ENCODE peak calls at places on chromosomes 2 and 18, in five cellular contexts. V is NCI-H1417, W is amygdala, Q is NB4, I is cortex of kidney. S is an unnamed sample.

GRCh38 chr2:241620419-241620769 is 16.6 kb downstream of the THAP4 start:
- DNase-seq in V (no peak), W (no peak), Q (peak; percentile 54), I (no peak), S (no peak)

GRCh38 chr18:79452190-79452990 is 56.7 kb downstream of the NFATC1 start:
- DNase-seq in V (no peak), W (no peak), Q (no peak), I (no peak), S (no peak)

GRCh38 chr2:86485103-86485502 is 43.9 kb downstream of the KDM3A start:
- DNase-seq in V (no peak), W (no peak), Q (no peak), I (no peak), S (no peak)

GRCh38 chr18:45611943-45612342 is 3.3 kb upstream of the SLC14A2 start:
- DNase-seq in V (no peak), W (no peak), Q (no peak), I (no peak), S (no peak)

GRCh38 chr2:112936927-112937232 is 25.9 kb downstream of the IL37 start:
- DNase-seq in V (no peak), W (no peak), Q (peak; percentile 33), I (no peak), S (no peak)

GRCh38 chr2:100844514-100844913 is 24.6 kb downstream of the NPAS2 start:
- DNase-seq in V (no peak), W (no peak), Q (no peak), I (no peak), S (no peak)

GRCh38 chr18:8654482-8655451 is 45.5 kb downstream of the RAB12 start:
- DNase-seq in V (peak; percentile 67), W (no peak), Q (peak; percentile 20), I (no peak), S (peak; percentile 53)

GRCh38 chr2:224022474-224022873 is 16.6 kb downstream of the SERPINE2 start:
- DNase-seq in V (no peak), W (no peak), Q (no peak), I (no peak), S (no peak)

GRCh38 chr2:163247151-163247872 is 408.7 kb upstream of the KCNH7 start:
- DNase-seq in V (peak; percentile 34), W (no peak), Q (no peak), I (no peak), S (no peak)

GRCh38 chr2:167100526-167100925 is 212.2 kb downstream of the XIRP2 start:
- DNase-seq in V (peak; percentile 0), W (no peak), Q (no peak), I (no peak), S (no peak)

GRCh38 chr2:63047534-63048281 is 2.9 kb upstream of the OTX1 start:
- DNase-seq in V (peak; percentile 76), W (no peak), Q (peak; percentile 51), I (no peak), S (no peak)

GRCh38 chr18:80147418-80148315 is 38.6 kb downstream of the ADNP2 start:
- DNase-seq in V (peak; percentile 97), W (peak; percentile 66), Q (peak; percentile 65), I (no peak), S (peak; percentile 86)

GRCh38 chr2:67446504-67446911 is 49.4 kb downstream of the ETAA1 start:
- DNase-seq in V (peak; percentile 97), W (no peak), Q (no peak), I (no peak), S (no peak)

GRCh38 chr18:23306842-23307241 is 146.2 kb upstream of the RIOK3 start:
- DNase-seq in V (no peak), W (no peak), Q (no peak), I (no peak), S (no peak)

GRCh38 chr2:111618577-111618930 is 265.4 kb downstream of the ANAPC1 start:
- DNase-seq in V (no peak), W (no peak), Q (peak; percentile 72), I (no peak), S (peak; percentile 41)

GRCh38 chr2:217835931-217836881 is 166.6 kb downstream of the TNS1 start:
- DNase-seq in V (no peak), W (no peak), Q (no peak), I (no peak), S (no peak)

GRCh38 chr2:220227272-220227920 is 600.0 kb downstream of the SLC4A3 start:
- DNase-seq in V (no peak), W (no peak), Q (no peak), I (no peak), S (no peak)

GRCh38 chr2:197255550-197255949 is 55.0 kb downstream of the ANKRD44 start:
- DNase-seq in V (no peak), W (peak; percentile 3), Q (peak; percentile 98), I (no peak), S (peak; percentile 98)

GRCh38 chr2:168085801-168086361 is 161.5 kb downstream of the STK39 start:
- DNase-seq in V (no peak), W (no peak), Q (no peak), I (no peak), S (no peak)

GRCh38 chr18:7221424-7222155 is 9.3 kb upstream of the LRRC30 start:
- DNase-seq in V (peak; percentile 75), W (no peak), Q (peak; percentile 63), I (no peak), S (peak; percentile 64)

GRCh38 chr2:26245810-26246209 is 1.1 kb downstream of the HADHB start:
- DNase-seq in V (no peak), W (no peak), Q (peak; percentile 67), I (no peak), S (peak; percentile 22)

GRCh38 chr2:26970928-26971627 is 641 bp downstream of the MAPRE3 start:
- DNase-seq in V (peak; percentile 76), W (no peak), Q (no peak), I (no peak), S (no peak)

GRCh38 chr2:33001823-33002222 is 55.1 kb downstream of the LTBP1 start:
- DNase-seq in V (peak; percentile 56), W (no peak), Q (no peak), I (no peak), S (no peak)

GRCh38 chr18:45745817-45746461 is 22.0 kb downstream of the SLC14A1 start:
- DNase-seq in V (peak; percentile 29), W (no peak), Q (peak; percentile 29), I (no peak), S (no peak)

GRCh38 chr2:6421888-6422287 is 443.8 kb downstream of the CMPK2 start:
- DNase-seq in V (no peak), W (no peak), Q (no peak), I (no peak), S (no peak)

GRCh38 chr2:149561309-149561926 is 26.2 kb downstream of the MMADHC start:
- DNase-seq in V (peak; percentile 74), W (no peak), Q (peak; percentile 60), I (no peak), S (peak; percentile 42)

GRCh38 chr2:237714690-237715458 is 83.7 kb upstream of the RBM44 start:
- DNase-seq in V (peak; percentile 63), W (no peak), Q (no peak), I (no peak), S (no peak)

GRCh38 chr2:8779795-8780194 is 57.6 kb downstream of the KIDINS220 start:
- DNase-seq in V (no peak), W (no peak), Q (no peak), I (no peak), S (no peak)

GRCh38 chr18:23235860-23236259 is 100.6 kb downstream of the CABLES1 start:
- DNase-seq in V (no peak), W (no peak), Q (no peak), I (no peak), S (no peak)

GRCh38 chr2:115165529-115166109 is 723.2 kb downstream of the DPP10 start:
- DNase-seq in V (peak; percentile 69), W (no peak), Q (peak; percentile 51), I (no peak), S (peak; percentile 54)

GRCh38 chr2:677056-677949 is at the start of gene TMEM18:
- DNase-seq in V (peak; percentile 100), W (peak; percentile 85), Q (peak; percentile 99), I (no peak), S (peak; percentile 97)

GRCh38 chr2:225493420-225494099 is 94.0 kb downstream of the NYAP2 start:
- DNase-seq in V (no peak), W (no peak), Q (no peak), I (no peak), S (no peak)

GRCh38 chr2:37020212-37020886 is 54.0 kb upstream of the STRN start:
- DNase-seq in V (no peak), W (no peak), Q (no peak), I (no peak), S (no peak)

GRCh38 chr2:42566837-42567251 is 1.6 kb upstream of the MTA3 start:
- DNase-seq in V (no peak), W (no peak), Q (peak; percentile 21), I (no peak), S (no peak)

S was measured in Kasumi-1.